ENCODE peak calls at places on chromosomes 4 and X, in six cellular contexts. One of them, this sample, is unnamed.

GRCh38 chrX:78092296-78092695 is 11.8 kb upstream of the PGK1 start:
- DNase-seq in CD4-positive, CD25-positive, alpha-beta regulatory T cell: no peak
- DNase-seq in psoas muscle: no peak
- DNase-seq in testis: no peak
- DNase-seq in fibroblast of lung: peak; percentile 82
- DNase-seq in neuronal stem cell: no peak
- DNase-seq in this sample: peak; percentile 22

GRCh38 chr4:56953680-56954520 is 23.5 kb downstream of the NOA1 start:
- DNase-seq in neuronal stem cell: no peak
- DNase-seq in fibroblast of lung: no peak
- DNase-seq in testis: no peak
- DNase-seq in psoas muscle: no peak
- DNase-seq in CD4-positive, CD25-positive, alpha-beta regulatory T cell: no peak
- DNase-seq in this sample: no peak

GRCh38 chr4:113398441-113399143 is 349.1 kb downstream of the ANK2 start:
- DNase-seq in CD4-positive, CD25-positive, alpha-beta regulatory T cell: no peak
- DNase-seq in neuronal stem cell: no peak
- DNase-seq in testis: no peak
- DNase-seq in fibroblast of lung: no peak
- DNase-seq in psoas muscle: no peak
- DNase-seq in this sample: no peak

GRCh38 chr4:118883861-118884260 is 4.8 kb upstream of the SYNPO2 start:
- DNase-seq in testis: no peak
- DNase-seq in CD4-positive, CD25-positive, alpha-beta regulatory T cell: no peak
- DNase-seq in fibroblast of lung: no peak
- DNase-seq in neuronal stem cell: no peak
- DNase-seq in psoas muscle: no peak
- DNase-seq in this sample: no peak

GRCh38 chr4:124631760-124632159 is 80.8 kb downstream of the ANKRD50 start:
- DNase-seq in psoas muscle: no peak
- DNase-seq in CD4-positive, CD25-positive, alpha-beta regulatory T cell: no peak
- DNase-seq in fibroblast of lung: peak; percentile 91
- DNase-seq in testis: peak; percentile 35
- DNase-seq in neuronal stem cell: no peak
- DNase-seq in this sample: peak; percentile 86

GRCh38 chrX:65516756-65517155 is 17.8 kb downstream of the LAS1L start:
- DNase-seq in testis: no peak
- DNase-seq in CD4-positive, CD25-positive, alpha-beta regulatory T cell: no peak
- DNase-seq in psoas muscle: no peak
- DNase-seq in fibroblast of lung: no peak
- DNase-seq in neuronal stem cell: no peak
- DNase-seq in this sample: no peak

GRCh38 chr4:110793890-110794588 is 171.2 kb upstream of the PITX2 start:
- DNase-seq in fibroblast of lung: peak; percentile 15
- DNase-seq in CD4-positive, CD25-positive, alpha-beta regulatory T cell: no peak
- DNase-seq in testis: no peak
- DNase-seq in neuronal stem cell: peak; percentile 33
- DNase-seq in psoas muscle: no peak
- DNase-seq in this sample: no peak

GRCh38 chrX:152405561-152405960 is 45.6 kb downstream of the GABRA3 start:
- DNase-seq in fibroblast of lung: no peak
- DNase-seq in neuronal stem cell: no peak
- DNase-seq in psoas muscle: no peak
- DNase-seq in testis: no peak
- DNase-seq in CD4-positive, CD25-positive, alpha-beta regulatory T cell: no peak
- DNase-seq in this sample: no peak

GRCh38 chrX:23548164-23548563 is 119.1 kb upstream of the PRDX4 start:
- DNase-seq in psoas muscle: no peak
- DNase-seq in neuronal stem cell: no peak
- DNase-seq in fibroblast of lung: no peak
- DNase-seq in testis: no peak
- DNase-seq in CD4-positive, CD25-positive, alpha-beta regulatory T cell: no peak
- DNase-seq in this sample: no peak

GRCh38 chrX:55120767-55121358 is 32.0 kb downstream of the PAGE2 start:
- DNase-seq in fibroblast of lung: no peak
- DNase-seq in testis: peak; percentile 24
- DNase-seq in neuronal stem cell: no peak
- DNase-seq in CD4-positive, CD25-positive, alpha-beta regulatory T cell: no peak
- DNase-seq in psoas muscle: no peak
- DNase-seq in this sample: no peak

GRCh38 chrX:34764842-34765241 is 107.8 kb upstream of the TMEM47 start:
- DNase-seq in psoas muscle: no peak
- DNase-seq in neuronal stem cell: peak; percentile 1
- DNase-seq in CD4-positive, CD25-positive, alpha-beta regulatory T cell: no peak
- DNase-seq in fibroblast of lung: no peak
- DNase-seq in testis: no peak
- DNase-seq in this sample: no peak

GRCh38 chrX:67338262-67338661 is 205.6 kb upstream of the AR start:
- DNase-seq in psoas muscle: no peak
- DNase-seq in testis: no peak
- DNase-seq in CD4-positive, CD25-positive, alpha-beta regulatory T cell: no peak
- DNase-seq in neuronal stem cell: no peak
- DNase-seq in fibroblast of lung: no peak
- DNase-seq in this sample: no peak

GRCh38 chrX:1248381-1249061 is 20.1 kb upstream of the CSF2RA start:
- DNase-seq in testis: peak; percentile 46
- DNase-seq in psoas muscle: no peak
- DNase-seq in neuronal stem cell: peak; percentile 88
- DNase-seq in fibroblast of lung: no peak
- DNase-seq in CD4-positive, CD25-positive, alpha-beta regulatory T cell: no peak
- DNase-seq in this sample: no peak
- H3K9me3 ChIP-seq in testis: no peaks in the 10 kb centered on the region
- H3K9me3 ChIP-seq in psoas muscle: no peaks in the 10 kb centered on the region
- H3K9me3 ChIP-seq in neuronal stem cell: peaks cover 2% of the 10 kb centered on the region
- H3K9me3 ChIP-seq in fibroblast of lung: no peaks in the 10 kb centered on the region
- H3K9me3 ChIP-seq in CD4-positive, CD25-positive, alpha-beta regulatory T cell: no peaks in the 10 kb centered on the region
- H3K9me3 ChIP-seq in this sample: no peaks in the 10 kb centered on the region

DNA sequence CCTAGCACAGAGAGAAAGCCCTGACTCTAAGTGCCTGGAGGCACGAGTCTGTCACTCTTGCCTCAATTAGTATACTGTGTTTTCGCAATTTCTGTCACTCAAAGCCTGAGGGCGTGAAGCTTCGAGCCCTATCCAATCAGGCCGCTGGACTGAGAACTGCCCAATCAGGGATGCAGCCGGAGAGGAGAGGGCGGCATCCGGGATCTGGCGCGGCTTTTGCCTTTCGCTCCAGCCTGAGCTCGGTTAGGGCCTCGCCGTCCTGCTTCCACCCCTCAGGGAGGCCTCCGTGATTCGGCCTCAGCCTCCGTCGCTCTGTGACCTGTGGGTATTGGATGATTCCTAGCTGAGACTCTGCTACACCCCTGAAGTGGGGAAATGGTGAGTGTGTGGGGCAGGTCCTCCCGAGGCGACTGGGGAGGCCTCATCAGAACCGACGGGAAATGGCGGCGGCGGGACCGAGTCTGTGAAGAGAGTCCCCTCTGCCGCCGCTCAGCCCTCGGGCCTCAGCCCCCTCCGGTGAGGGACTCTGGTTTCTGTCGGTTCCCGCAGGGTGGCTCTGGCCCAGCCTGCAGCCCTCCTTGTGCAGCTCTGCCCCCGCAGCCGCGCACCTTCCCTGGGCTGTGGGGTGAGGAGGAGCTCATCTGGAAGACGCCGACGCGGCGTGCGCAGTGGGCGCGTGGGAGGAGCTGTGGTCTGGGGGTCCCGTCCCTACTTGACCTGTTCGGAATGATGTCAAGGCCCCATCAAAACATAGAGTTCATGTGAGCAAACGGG is 48.5 kb downstream of the ZNF141 start:
- DNase-seq in psoas muscle: no peak
- DNase-seq in testis: peak; percentile 83
- DNase-seq in neuronal stem cell: no peak
- DNase-seq in fibroblast of lung: no peak
- DNase-seq in CD4-positive, CD25-positive, alpha-beta regulatory T cell: no peak
- DNase-seq in this sample: no peak
- H3K9me3 ChIP-seq in psoas muscle: peaks cover 57% of the 10 kb centered on the region
- H3K9me3 ChIP-seq in testis: no peaks in the 10 kb centered on the region
- H3K9me3 ChIP-seq in neuronal stem cell: peaks cover 20% of the 10 kb centered on the region
- H3K9me3 ChIP-seq in fibroblast of lung: no peaks in the 10 kb centered on the region
- H3K9me3 ChIP-seq in CD4-positive, CD25-positive, alpha-beta regulatory T cell: peaks cover 100% of the 10 kb centered on the region
- H3K9me3 ChIP-seq in this sample: no peaks in the 10 kb centered on the region

DNA sequence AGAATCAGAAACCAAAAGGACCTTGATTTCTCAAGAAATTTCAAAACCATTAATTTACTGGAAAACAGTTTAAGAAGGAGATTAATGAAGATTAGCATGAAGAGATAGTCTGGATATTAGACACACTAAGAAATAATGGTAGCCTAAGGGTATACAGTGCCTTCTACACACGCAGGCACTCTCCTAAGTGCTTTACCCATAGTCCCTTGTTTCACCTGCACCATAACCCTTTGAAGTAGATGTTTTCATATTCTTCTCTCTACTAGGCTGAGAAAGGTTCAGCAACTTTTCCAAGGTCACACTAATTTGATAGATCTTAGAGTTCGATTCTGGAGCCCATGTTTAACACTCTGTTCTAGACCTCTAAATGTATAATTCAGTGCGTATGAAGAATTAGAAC is 259.0 kb upstream of the SLIT2 start:
- DNase-seq in fibroblast of lung: no peak
- DNase-seq in psoas muscle: no peak
- DNase-seq in CD4-positive, CD25-positive, alpha-beta regulatory T cell: no peak
- DNase-seq in testis: no peak
- DNase-seq in neuronal stem cell: no peak
- DNase-seq in this sample: no peak
- H3K9me3 ChIP-seq in fibroblast of lung: no peaks in the 10 kb centered on the region
- H3K9me3 ChIP-seq in psoas muscle: no peaks in the 10 kb centered on the region
- H3K9me3 ChIP-seq in CD4-positive, CD25-positive, alpha-beta regulatory T cell: no peaks in the 10 kb centered on the region
- H3K9me3 ChIP-seq in testis: no peaks in the 10 kb centered on the region
- H3K9me3 ChIP-seq in neuronal stem cell: no peaks in the 10 kb centered on the region
- H3K9me3 ChIP-seq in this sample: no peaks in the 10 kb centered on the region

GRCh38 chr4:14025891-14026290 is 398.4 kb upstream of the BOD1L1 start:
- DNase-seq in testis: no peak
- DNase-seq in fibroblast of lung: no peak
- DNase-seq in CD4-positive, CD25-positive, alpha-beta regulatory T cell: no peak
- DNase-seq in psoas muscle: no peak
- DNase-seq in neuronal stem cell: no peak
- DNase-seq in this sample: no peak
- H3K9me3 ChIP-seq in testis: no peaks in the 10 kb centered on the region
- H3K9me3 ChIP-seq in fibroblast of lung: no peaks in the 10 kb centered on the region
- H3K9me3 ChIP-seq in CD4-positive, CD25-positive, alpha-beta regulatory T cell: no peaks in the 10 kb centered on the region
- H3K9me3 ChIP-seq in psoas muscle: no peaks in the 10 kb centered on the region
- H3K9me3 ChIP-seq in neuronal stem cell: peaks cover 2% of the 10 kb centered on the region
- H3K9me3 ChIP-seq in this sample: no peaks in the 10 kb centered on the region

GRCh38 chr4:42420120-42420519 is 22.8 kb downstream of the SHISA3 start:
- DNase-seq in testis: no peak
- DNase-seq in CD4-positive, CD25-positive, alpha-beta regulatory T cell: no peak
- DNase-seq in fibroblast of lung: no peak
- DNase-seq in psoas muscle: no peak
- DNase-seq in neuronal stem cell: no peak
- DNase-seq in this sample: no peak
- H3K9me3 ChIP-seq in testis: no peaks in the 10 kb centered on the region
- H3K9me3 ChIP-seq in CD4-positive, CD25-positive, alpha-beta regulatory T cell: no peaks in the 10 kb centered on the region
- H3K9me3 ChIP-seq in fibroblast of lung: no peaks in the 10 kb centered on the region
- H3K9me3 ChIP-seq in psoas muscle: no peaks in the 10 kb centered on the region
- H3K9me3 ChIP-seq in neuronal stem cell: no peaks in the 10 kb centered on the region
- H3K9me3 ChIP-seq in this sample: no peaks in the 10 kb centered on the region

GRCh38 chrX:63032811-63033210 is 318.3 kb downstream of the SPIN4 start:
- DNase-seq in fibroblast of lung: no peak
- DNase-seq in neuronal stem cell: no peak
- DNase-seq in testis: no peak
- DNase-seq in psoas muscle: no peak
- DNase-seq in CD4-positive, CD25-positive, alpha-beta regulatory T cell: no peak
- DNase-seq in this sample: no peak
- H3K9me3 ChIP-seq in fibroblast of lung: no peaks in the 10 kb centered on the region
- H3K9me3 ChIP-seq in neuronal stem cell: peaks cover 7% of the 10 kb centered on the region
- H3K9me3 ChIP-seq in testis: no peaks in the 10 kb centered on the region
- H3K9me3 ChIP-seq in psoas muscle: no peaks in the 10 kb centered on the region
- H3K9me3 ChIP-seq in CD4-positive, CD25-positive, alpha-beta regulatory T cell: no peaks in the 10 kb centered on the region
- H3K9me3 ChIP-seq in this sample: no peaks in the 10 kb centered on the region

GRCh38 chrX:73647632-73648322 is 84.8 kb downstream of the CHIC1 start:
- DNase-seq in CD4-positive, CD25-positive, alpha-beta regulatory T cell: no peak
- DNase-seq in psoas muscle: no peak
- DNase-seq in fibroblast of lung: no peak
- DNase-seq in neuronal stem cell: no peak
- DNase-seq in testis: no peak
- DNase-seq in this sample: no peak
- H3K9me3 ChIP-seq in CD4-positive, CD25-positive, alpha-beta regulatory T cell: peaks cover 5% of the 10 kb centered on the region
- H3K9me3 ChIP-seq in psoas muscle: peaks cover 26% of the 10 kb centered on the region
- H3K9me3 ChIP-seq in fibroblast of lung: no peaks in the 10 kb centered on the region
- H3K9me3 ChIP-seq in neuronal stem cell: no peaks in the 10 kb centered on the region
- H3K9me3 ChIP-seq in testis: no peaks in the 10 kb centered on the region
- H3K9me3 ChIP-seq in this sample: no peaks in the 10 kb centered on the region

GRCh38 chr4:54414545-54414944 is 185.5 kb downstream of the PDGFRA start:
- DNase-seq in fibroblast of lung: no peak
- DNase-seq in neuronal stem cell: no peak
- DNase-seq in testis: no peak
- DNase-seq in CD4-positive, CD25-positive, alpha-beta regulatory T cell: no peak
- DNase-seq in psoas muscle: no peak
- DNase-seq in this sample: no peak
- H3K9me3 ChIP-seq in fibroblast of lung: no peaks in the 10 kb centered on the region
- H3K9me3 ChIP-seq in neuronal stem cell: peaks cover 2% of the 10 kb centered on the region
- H3K9me3 ChIP-seq in testis: no peaks in the 10 kb centered on the region
- H3K9me3 ChIP-seq in CD4-positive, CD25-positive, alpha-beta regulatory T cell: no peaks in the 10 kb centered on the region
- H3K9me3 ChIP-seq in psoas muscle: peaks cover 6% of the 10 kb centered on the region
- H3K9me3 ChIP-seq in this sample: no peaks in the 10 kb centered on the region

This sample was measured in MM.1S.